ENCODE peak calls at places on chromosomes 3 and 15, in five cellular contexts. One of them, this sample, is unnamed.

GRCh38 chr3:42640771-42641370 is 12.6 kb upstream of the ZBTB47 start:
- DNase-seq in mesenchymal stem cell: no peak
- DNase-seq in IMR-90: no peak
- DNase-seq in neuronal stem cell: no peak
- DNase-seq in H9: no peak
- DNase-seq in this sample: no peak

GRCh38 chr15:27831384-27832262 is 267.5 kb downstream of the OCA2 start:
- DNase-seq in mesenchymal stem cell: no peak
- DNase-seq in IMR-90: no peak
- DNase-seq in neuronal stem cell: no peak
- DNase-seq in H9: no peak
- DNase-seq in this sample: no peak

GRCh38 chr3:160641675-160642330 is 35.2 kb upstream of the ARL14 start:
- DNase-seq in mesenchymal stem cell: no peak
- DNase-seq in IMR-90: peak
- DNase-seq in neuronal stem cell: no peak
- DNase-seq in H9: no peak
- DNase-seq in this sample: no peak

GRCh38 chr3:184388164-184388935 is 8.5 kb downstream of the CHRD start:
- DNase-seq in mesenchymal stem cell: no peak
- DNase-seq in IMR-90: no peak
- DNase-seq in neuronal stem cell: no peak
- DNase-seq in H9: no peak
- DNase-seq in this sample: no peak

GRCh38 chr3:150868282-150868681 is 37.0 kb downstream of the MINDY4B start:
- DNase-seq in mesenchymal stem cell: no peak
- DNase-seq in IMR-90: no peak
- DNase-seq in neuronal stem cell: no peak
- DNase-seq in H9: no peak
- DNase-seq in this sample: no peak

GRCh38 chr15:79339588-79340314 is 28.8 kb downstream of the TMED3 start:
- DNase-seq in mesenchymal stem cell: peak
- DNase-seq in IMR-90: peak
- DNase-seq in neuronal stem cell: peak
- DNase-seq in H9: no peak
- DNase-seq in this sample: peak

GRCh38 chr15:33113666-33114483 is 80.6 kb downstream of the FMN1 start:
- DNase-seq in mesenchymal stem cell: no peak
- DNase-seq in IMR-90: no peak
- DNase-seq in neuronal stem cell: no peak
- DNase-seq in H9: no peak
- DNase-seq in this sample: no peak

GRCh38 chr3:12798559-12799179 is 2.2 kb downstream of the CAND2 start:
- DNase-seq in mesenchymal stem cell: no peak
- DNase-seq in IMR-90: no peak
- DNase-seq in neuronal stem cell: no peak
- DNase-seq in H9: no peak
- DNase-seq in this sample: no peak

GRCh38 chr15:55530861-55531313 is 22.9 kb upstream of the DNAAF4 start:
- DNase-seq in mesenchymal stem cell: peak
- DNase-seq in IMR-90: peak
- DNase-seq in neuronal stem cell: no peak
- DNase-seq in H9: no peak
- DNase-seq in this sample: peak

GRCh38 chr3:13139471-13140065 is 66.3 kb upstream of the IQSEC1 start:
- DNase-seq in mesenchymal stem cell: no peak
- DNase-seq in IMR-90: no peak
- DNase-seq in neuronal stem cell: no peak
- DNase-seq in H9: no peak
- DNase-seq in this sample: no peak

GRCh38 chr3:114508976-114509375 is 215.1 kb downstream of the TIGIT start:
- DNase-seq in mesenchymal stem cell: peak
- DNase-seq in IMR-90: peak
- DNase-seq in neuronal stem cell: no peak
- DNase-seq in H9: no peak
- DNase-seq in this sample: peak

GRCh38 chr3:96410006-96410730 is 404.2 kb upstream of the EPHA6 start:
- DNase-seq in mesenchymal stem cell: no peak
- DNase-seq in IMR-90: no peak
- DNase-seq in neuronal stem cell: no peak
- DNase-seq in H9: no peak
- DNase-seq in this sample: no peak

GRCh38 chr3:129085818-129086217 is 25.2 kb downstream of the GP9 start:
- DNase-seq in mesenchymal stem cell: no peak
- DNase-seq in IMR-90: no peak
- DNase-seq in neuronal stem cell: no peak
- DNase-seq in H9: no peak
- DNase-seq in this sample: no peak

GRCh38 chr3:42686832-42687650 is 1.7 kb downstream of the KLHL40 start:
- DNase-seq in mesenchymal stem cell: no peak
- DNase-seq in IMR-90: no peak
- DNase-seq in neuronal stem cell: no peak
- DNase-seq in H9: no peak
- DNase-seq in this sample: no peak

GRCh38 chr3:187101184-187102072 is 37.9 kb downstream of the RPL39L start:
- DNase-seq in mesenchymal stem cell: peak
- DNase-seq in IMR-90: peak
- DNase-seq in neuronal stem cell: no peak
- DNase-seq in H9: no peak
- DNase-seq in this sample: peak

GRCh38 chr15:37709669-37710068 is 224.8 kb upstream of the TMCO5A start:
- DNase-seq in mesenchymal stem cell: no peak
- DNase-seq in IMR-90: no peak
- DNase-seq in neuronal stem cell: no peak
- DNase-seq in H9: no peak
- DNase-seq in this sample: no peak
- H3K23ac ChIP-seq in mesenchymal stem cell: no peak
- H3K23ac ChIP-seq in IMR-90: no peak
- H3K23ac ChIP-seq in neuronal stem cell: no peak
- H3K23ac ChIP-seq in H9: no peak
- H3K23ac ChIP-seq in this sample: no peak

GRCh38 chr3:43818229-43818628 is 127.5 kb downstream of the ABHD5 start:
- DNase-seq in mesenchymal stem cell: no peak
- DNase-seq in IMR-90: no peak
- DNase-seq in neuronal stem cell: no peak
- DNase-seq in H9: no peak
- DNase-seq in this sample: no peak

GRCh38 chr3:43817081-43817480 is 126.3 kb downstream of the ABHD5 start:
- DNase-seq in mesenchymal stem cell: no peak
- DNase-seq in IMR-90: no peak
- DNase-seq in neuronal stem cell: no peak
- DNase-seq in H9: no peak
- DNase-seq in this sample: no peak

GRCh38 chr3:43810797-43811196 is 120.1 kb downstream of the ABHD5 start:
- DNase-seq in mesenchymal stem cell: no peak
- DNase-seq in IMR-90: no peak
- DNase-seq in neuronal stem cell: no peak
- DNase-seq in H9: no peak
- DNase-seq in this sample: no peak

GRCh38 chr3:43817825-43818224 is 127.1 kb downstream of the ABHD5 start:
- DNase-seq in mesenchymal stem cell: no peak
- DNase-seq in IMR-90: no peak
- DNase-seq in neuronal stem cell: no peak
- DNase-seq in H9: no peak
- DNase-seq in this sample: no peak

GRCh38 chr3:43814461-43814860 is 123.7 kb downstream of the ABHD5 start:
- DNase-seq in mesenchymal stem cell: no peak
- DNase-seq in IMR-90: no peak
- DNase-seq in neuronal stem cell: no peak
- DNase-seq in H9: no peak
- DNase-seq in this sample: no peak
- H3K23ac ChIP-seq in mesenchymal stem cell: no peak
- H3K23ac ChIP-seq in IMR-90: no peak
- H3K23ac ChIP-seq in neuronal stem cell: no peak
- H3K23ac ChIP-seq in H9: no peak
- H3K23ac ChIP-seq in this sample: no peak

GRCh38 chr3:189082666-189083427 is 88.9 kb upstream of the TPRG1 start:
- DNase-seq in mesenchymal stem cell: no peak
- DNase-seq in IMR-90: no peak
- DNase-seq in neuronal stem cell: no peak
- DNase-seq in H9: no peak
- DNase-seq in this sample: no peak
- H3K23ac ChIP-seq in mesenchymal stem cell: no peak
- H3K23ac ChIP-seq in IMR-90: no peak
- H3K23ac ChIP-seq in neuronal stem cell: no peak
- H3K23ac ChIP-seq in H9: no peak
- H3K23ac ChIP-seq in this sample: no peak

DNA sequence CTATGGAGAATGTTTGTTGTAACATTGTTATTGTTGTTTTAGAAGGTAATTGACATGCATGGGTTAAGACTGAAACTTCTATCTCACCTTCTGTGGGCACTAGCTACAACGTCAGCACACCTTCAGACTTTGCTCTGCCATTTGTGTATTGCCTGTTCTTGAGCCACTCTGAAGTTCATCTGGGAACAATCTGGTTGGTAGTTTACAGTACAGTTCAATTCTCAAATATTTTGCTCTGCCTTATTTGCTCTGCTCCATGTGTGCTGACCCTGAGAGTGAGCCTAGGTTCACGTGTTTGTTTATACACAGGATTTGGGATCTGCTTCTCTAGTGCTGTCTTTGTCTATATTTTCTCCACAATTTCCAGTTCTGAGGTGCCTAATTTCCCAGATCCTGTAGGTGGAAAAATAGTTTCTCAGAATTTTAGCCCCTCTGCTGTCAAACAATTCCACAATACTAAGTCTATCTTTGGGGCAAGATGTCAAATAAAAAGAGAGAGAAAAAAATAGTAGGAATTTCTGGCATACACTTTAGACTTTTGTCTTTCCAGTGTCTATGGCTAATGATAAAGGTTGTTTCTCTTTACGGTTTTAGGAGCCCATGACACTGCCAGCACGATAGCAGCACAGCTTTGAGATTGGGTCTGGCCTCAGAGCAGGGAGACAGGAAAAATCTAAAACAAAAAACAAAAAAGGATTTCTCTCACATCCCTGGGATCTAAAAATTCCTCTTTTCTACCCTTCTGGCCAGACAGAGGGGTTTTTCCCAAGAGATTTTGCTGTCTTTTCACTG is 721.4 kb downstream of the VGLL3 start:
- DNase-seq in mesenchymal stem cell: no peak
- DNase-seq in IMR-90: no peak
- DNase-seq in neuronal stem cell: no peak
- DNase-seq in H9: no peak
- DNase-seq in this sample: no peak
- H3K23ac ChIP-seq in mesenchymal stem cell: no peak
- H3K23ac ChIP-seq in IMR-90: no peak
- H3K23ac ChIP-seq in neuronal stem cell: no peak
- H3K23ac ChIP-seq in H9: no peak
- H3K23ac ChIP-seq in this sample: no peak

GRCh38 chr3:32531010-32531647 is 28.5 kb upstream of the CMTM6 start:
- DNase-seq in mesenchymal stem cell: no peak
- DNase-seq in IMR-90: no peak
- DNase-seq in neuronal stem cell: no peak
- DNase-seq in H9: no peak
- DNase-seq in this sample: no peak
- H3K23ac ChIP-seq in mesenchymal stem cell: no peak
- H3K23ac ChIP-seq in IMR-90: no peak
- H3K23ac ChIP-seq in neuronal stem cell: no peak
- H3K23ac ChIP-seq in H9: no peak
- H3K23ac ChIP-seq in this sample: no peak

DNA sequence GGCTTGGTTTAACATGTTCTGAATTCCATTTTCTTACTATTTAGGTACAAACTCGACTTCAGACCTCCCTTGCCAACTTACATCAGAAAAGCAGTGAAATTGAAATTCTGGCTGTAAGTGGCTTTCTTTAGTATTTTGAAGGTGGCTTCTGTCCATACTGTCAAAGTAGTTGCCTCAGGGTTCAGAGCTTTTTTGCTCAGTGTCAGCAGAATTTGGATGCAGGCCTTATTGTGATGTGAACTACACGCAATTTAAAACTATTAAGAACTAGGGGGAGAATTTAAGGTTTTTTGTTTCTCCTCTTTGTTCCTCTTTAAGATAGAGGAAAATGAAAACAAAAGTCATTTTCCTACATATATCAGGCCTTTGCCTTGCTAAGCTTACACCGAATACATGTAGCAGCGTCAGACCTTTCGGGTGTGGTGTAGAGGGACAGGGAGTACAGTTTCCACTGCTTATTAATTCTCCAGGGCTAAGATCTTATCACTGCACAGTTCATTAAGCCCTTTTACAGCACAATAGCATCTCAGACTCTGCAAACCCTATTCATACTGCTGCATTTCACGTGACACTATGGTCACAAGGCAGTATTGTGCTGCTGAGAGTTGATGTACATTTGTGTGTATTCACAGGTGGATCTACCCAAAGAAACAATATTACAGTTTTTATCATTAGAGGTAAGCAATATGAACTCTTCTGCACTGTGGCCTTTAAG is 6.7 kb downstream of the SRP14 start:
- DNase-seq in mesenchymal stem cell: no peak
- DNase-seq in IMR-90: no peak
- DNase-seq in neuronal stem cell: no peak
- DNase-seq in H9: no peak
- DNase-seq in this sample: no peak
- H3K23ac ChIP-seq in mesenchymal stem cell: no peak
- H3K23ac ChIP-seq in IMR-90: no peak
- H3K23ac ChIP-seq in neuronal stem cell: no peak
- H3K23ac ChIP-seq in H9: no peak
- H3K23ac ChIP-seq in this sample: no peak